ENCODE peak calls at places on chromosomes 7 and 10, in five cellular contexts. F, Q, E, P and U are unnamed samples.

GRCh38 chr7:102450242-102450641 is 14.4 kb downstream of the ALKBH4 start:
- DNase-seq in E (no peak), Q (no peak), F (peak; percentile 57), P (no peak), U (no peak)

GRCh38 chr7:2985866-2986265 is 57.8 kb downstream of the CARD11 start:
- DNase-seq in E (no peak), F (no peak), Q (no peak), P (no peak), U (no peak)

GRCh38 chr7:82722946-82723345 is 279.4 kb upstream of the CACNA2D1 start:
- DNase-seq in Q (no peak), P (no peak), E (peak; percentile 22), F (no peak), U (no peak)

GRCh38 chr7:10708447-10708846 is 265.2 kb upstream of the PHF14 start:
- DNase-seq in Q (peak; percentile 34), P (no peak), E (no peak), F (peak; percentile 55), U (no peak)

GRCh38 chr10:110919349-110919931 is at the start of gene SHOC2:
- DNase-seq in E (no peak), Q (peak; percentile 68), F (no peak), P (no peak), U (peak; percentile 95)

GRCh38 chr7:36312064-36312914 is 77.4 kb upstream of the ANLN start:
- DNase-seq in F (no peak), P (no peak), E (no peak), Q (peak; percentile 36), U (peak; percentile 35)

GRCh38 chr10:115129752-115130151 is 36.6 kb downstream of the ATRNL1 start:
- DNase-seq in Q (no peak), F (peak; percentile 52), P (peak; percentile 3), E (peak; percentile 43), U (no peak)

GRCh38 chr7:41930538-41931262 is 227.8 kb upstream of the INHBA start:
- DNase-seq in F (no peak), P (no peak), Q (no peak), E (peak; percentile 59), U (no peak)

GRCh38 chr7:11776083-11776482 is 55.9 kb downstream of the THSD7A start:
- DNase-seq in E (no peak), F (no peak), P (no peak), Q (no peak), U (no peak)

GRCh38 chr7:7131273-7131672 is 51.1 kb upstream of the C1GALT1 start:
- DNase-seq in F (no peak), Q (no peak), E (no peak), P (no peak), U (no peak)

GRCh38 chr7:117818241-117818640 is 55.0 kb downstream of the CTTNBP2 start:
- DNase-seq in F (no peak), Q (no peak), E (no peak), P (no peak), U (no peak)

GRCh38 chr10:131681656-131682055 is 219.2 kb upstream of the PPP2R2D start:
- DNase-seq in Q (no peak), F (no peak), E (no peak), P (no peak), U (no peak)

GRCh38 chr10:118596426-118597124 is 1.1 kb upstream of the PRLHR start:
- DNase-seq in E (no peak), Q (no peak), P (no peak), F (no peak), U (no peak)

GRCh38 chr10:48804740-48805182 is 120.1 kb downstream of the WDFY4 start:
- DNase-seq in F (peak; percentile 50), Q (no peak), E (no peak), P (no peak), U (no peak)

GRCh38 chr7:6651866-6652445 is 14.8 kb downstream of the ZNF316 start:
- DNase-seq in Q (no peak), F (no peak), E (no peak), P (no peak), U (no peak)

GRCh38 chr10:113718974-113719822 is 32.3 kb upstream of the PLEKHS1 start:
- DNase-seq in E (no peak), P (no peak), F (peak; percentile 41), Q (no peak), U (no peak)

GRCh38 chr10:109852004-109852717 is 71.2 kb downstream of the XPNPEP1 start:
- DNase-seq in F (peak; percentile 60), E (peak; percentile 69), P (peak; percentile 17), Q (peak; percentile 91), U (peak; percentile 87)

GRCh38 chr10:88415533-88416130 is 167.5 kb downstream of the RNLS start:
- DNase-seq in P (no peak), E (no peak), Q (no peak), F (no peak), U (no peak)

GRCh38 chr7:125122225-125122624 is 192.6 kb upstream of the POT1 start:
- DNase-seq in P (no peak), F (no peak), E (peak; percentile 1), Q (no peak), U (no peak)

GRCh38 chr10:116184448-116184794 is 88.6 kb downstream of the GFRA1 start:
- DNase-seq in Q (no peak), E (no peak), P (no peak), F (no peak), U (no peak)

GRCh38 chr7:130959743-130960207 is 225.8 kb upstream of the KLF14 start:
- DNase-seq in Q (no peak), E (peak; percentile 86), F (peak; percentile 54), P (peak; percentile 69), U (no peak)

GRCh38 chr7:27693794-27694193 is 31.1 kb upstream of the HIBADH start:
- DNase-seq in F (no peak), E (peak; percentile 45), Q (no peak), P (no peak), U (no peak)

GRCh38 chr10:128063736-128064614 is 62.2 kb downstream of the MKI67 start:
- DNase-seq in F (no peak), Q (peak; percentile 39), P (no peak), E (no peak), U (no peak)

GRCh38 chr7:64888901-64889685 is 14.0 kb upstream of the ZNF273 start:
- DNase-seq in F (peak; percentile 23), E (peak; percentile 21), P (no peak), Q (peak; percentile 22), U (peak; percentile 46)

GRCh38 chr7:497946-498655 is 21.5 kb downstream of the PDGFA start:
- DNase-seq in P (no peak), F (peak; percentile 93), Q (no peak), E (no peak), U (no peak)